ENCODE peak calls at places on chromosomes 6 and 20, in six cellular contexts. J, V, G, E, D and Z are unnamed samples.

GRCh38 chr6:99002826-99003225 is 55.1 kb upstream of the FBXL4 start:
- DNase-seq in J (no peak), V (no peak), G (no peak), E (no peak), D (peak), Z (no peak)

GRCh38 chr20:17845701-17846475 is 122.7 kb downstream of the SNX5 start:
- DNase-seq in J (no peak), V (no peak), G (no peak), E (no peak), D (peak), Z (peak)

GRCh38 chr6:33782561-33782960 is 6.4 kb downstream of the LEMD2 start:
- DNase-seq in J (no peak), V (no peak), G (no peak), E (no peak), D (no peak), Z (no peak)

GRCh38 chr20:41483553-41483930 is 116.9 kb upstream of the EMILIN3 start:
- DNase-seq in J (no peak), V (no peak), G (peak), E (no peak), D (peak), Z (no peak)

GRCh38 chr20:22916121-22916842 is 118.8 kb upstream of the SSTR4 start:
- DNase-seq in J (no peak), V (no peak), G (no peak), E (no peak), D (no peak), Z (no peak)

GRCh38 chr6:44569931-44570385 is 182.5 kb downstream of the CDC5L start:
- DNase-seq in J (no peak), V (no peak), G (peak), E (no peak), D (peak), Z (no peak)

GRCh38 chr6:6891074-6891754 is 216.5 kb upstream of the RREB1 start:
- DNase-seq in J (peak), V (no peak), G (no peak), E (no peak), D (no peak), Z (no peak)

GRCh38 chr20:2585811-2586210 is 49.4 kb downstream of the TMC2 start:
- DNase-seq in J (no peak), V (no peak), G (peak), E (no peak), D (peak), Z (no peak)

GRCh38 chr6:159151266-159151855 is 17.8 kb upstream of the FNDC1 start:
- DNase-seq in J (peak), V (no peak), G (peak), E (peak), D (peak), Z (peak)